ENCODE peak calls at places on chromosomes 11 and 22, in ten cellular contexts. One of them, this sample, is unnamed.

GRCh38 chr11:44315947-44316387 is 6.0 kb upstream of the ALX4 start:
- DNase-seq in hypothalamus: no peak
- DNase-seq in H9: no peak
- DNase-seq in fibroblast of pulmonary artery: no peak
- DNase-seq in HT1080: no peak
- DNase-seq in choroid plexus epithelial cell: no peak
- DNase-seq in midbrain: no peak
- DNase-seq in effector CD8-positive, alpha-beta T cell: no peak
- DNase-seq in stimulated activated naive CD8-positive, alpha-beta T cell treated with anti-CD3 and anti-CD28 coated beads, Interleukin-15, Interleukin-2, amounts not matched to agents 100 U/mL and 50 U/mL, for 24 hours: no peak
- DNase-seq in NCI-H1436: no peak
- DNase-seq in this sample: no peak

GRCh38 chr11:47964546-47964945 is 15.8 kb upstream of the PTPRJ start:
- DNase-seq in midbrain: no peak
- DNase-seq in H9: no peak
- DNase-seq in hypothalamus: no peak
- DNase-seq in effector CD8-positive, alpha-beta T cell: no peak
- DNase-seq in stimulated activated naive CD8-positive, alpha-beta T cell treated with anti-CD3 and anti-CD28 coated beads, Interleukin-15, Interleukin-2, amounts not matched to agents 100 U/mL and 50 U/mL, for 24 hours: no peak
- DNase-seq in NCI-H1436: no peak
- DNase-seq in fibroblast of pulmonary artery: no peak
- DNase-seq in choroid plexus epithelial cell: no peak
- DNase-seq in HT1080: no peak
- DNase-seq in this sample: no peak

GRCh38 chr11:104432526-104432925 is 268.6 kb upstream of the PDGFD start:
- DNase-seq in choroid plexus epithelial cell: no peak
- DNase-seq in fibroblast of pulmonary artery: no peak
- DNase-seq in NCI-H1436: no peak
- DNase-seq in effector CD8-positive, alpha-beta T cell: no peak
- DNase-seq in stimulated activated naive CD8-positive, alpha-beta T cell treated with anti-CD3 and anti-CD28 coated beads, Interleukin-15, Interleukin-2, amounts not matched to agents 100 U/mL and 50 U/mL, for 24 hours: no peak
- DNase-seq in hypothalamus: no peak
- DNase-seq in H9: no peak
- DNase-seq in HT1080: no peak
- DNase-seq in midbrain: no peak
- DNase-seq in this sample: no peak

GRCh38 chr11:76047766-76048165 is 158.5 kb downstream of the WNT11 start:
- DNase-seq in H9: no peak
- DNase-seq in midbrain: no peak
- DNase-seq in NCI-H1436: no peak
- DNase-seq in hypothalamus: no peak
- DNase-seq in stimulated activated naive CD8-positive, alpha-beta T cell treated with anti-CD3 and anti-CD28 coated beads, Interleukin-15, Interleukin-2, amounts not matched to agents 100 U/mL and 50 U/mL, for 24 hours: no peak
- DNase-seq in effector CD8-positive, alpha-beta T cell: no peak
- DNase-seq in choroid plexus epithelial cell: no peak
- DNase-seq in HT1080: no peak
- DNase-seq in fibroblast of pulmonary artery: no peak
- DNase-seq in this sample: no peak

GRCh38 chr11:44319170-44319551 is 9.2 kb upstream of the ALX4 start:
- DNase-seq in hypothalamus: no peak
- DNase-seq in effector CD8-positive, alpha-beta T cell: no peak
- DNase-seq in HT1080: no peak
- DNase-seq in stimulated activated naive CD8-positive, alpha-beta T cell treated with anti-CD3 and anti-CD28 coated beads, Interleukin-15, Interleukin-2, amounts not matched to agents 100 U/mL and 50 U/mL, for 24 hours: no peak
- DNase-seq in fibroblast of pulmonary artery: no peak
- DNase-seq in H9: no peak
- DNase-seq in choroid plexus epithelial cell: no peak
- DNase-seq in midbrain: no peak
- DNase-seq in NCI-H1436: no peak
- DNase-seq in this sample: no peak

GRCh38 chr22:23904855-23905254 is 10.7 kb downstream of the MIF start:
- DNase-seq in HT1080: no peak
- DNase-seq in effector CD8-positive, alpha-beta T cell: no peak
- DNase-seq in H9: no peak
- DNase-seq in fibroblast of pulmonary artery: no peak
- DNase-seq in stimulated activated naive CD8-positive, alpha-beta T cell treated with anti-CD3 and anti-CD28 coated beads, Interleukin-15, Interleukin-2, amounts not matched to agents 100 U/mL and 50 U/mL, for 24 hours: no peak
- DNase-seq in midbrain: peak
- DNase-seq in choroid plexus epithelial cell: no peak
- DNase-seq in NCI-H1436: no peak
- DNase-seq in hypothalamus: peak
- DNase-seq in this sample: no peak

GRCh38 chr22:30598986-30599385 is 7.3 kb upstream of the PES1 start:
- DNase-seq in fibroblast of pulmonary artery: no peak
- DNase-seq in effector CD8-positive, alpha-beta T cell: no peak
- DNase-seq in NCI-H1436: no peak
- DNase-seq in H9: no peak
- DNase-seq in midbrain: no peak
- DNase-seq in hypothalamus: no peak
- DNase-seq in choroid plexus epithelial cell: no peak
- DNase-seq in HT1080: no peak
- DNase-seq in stimulated activated naive CD8-positive, alpha-beta T cell treated with anti-CD3 and anti-CD28 coated beads, Interleukin-15, Interleukin-2, amounts not matched to agents 100 U/mL and 50 U/mL, for 24 hours: no peak
- DNase-seq in this sample: no peak

GRCh38 chr11:77473001-77473800 is 693 bp downstream of the PAK1 start:
- DNase-seq in hypothalamus: peak
- DNase-seq in stimulated activated naive CD8-positive, alpha-beta T cell treated with anti-CD3 and anti-CD28 coated beads, Interleukin-15, Interleukin-2, amounts not matched to agents 100 U/mL and 50 U/mL, for 24 hours: peak
- DNase-seq in NCI-H1436: peak
- DNase-seq in effector CD8-positive, alpha-beta T cell: peak
- DNase-seq in HT1080: no peak
- DNase-seq in H9: peak
- DNase-seq in fibroblast of pulmonary artery: no peak
- DNase-seq in choroid plexus epithelial cell: peak
- DNase-seq in midbrain: peak
- DNase-seq in this sample: peak

GRCh38 chr11:112631333-112631732 is 329.9 kb upstream of the NCAM1 start:
- DNase-seq in fibroblast of pulmonary artery: no peak
- DNase-seq in HT1080: no peak
- DNase-seq in NCI-H1436: no peak
- DNase-seq in effector CD8-positive, alpha-beta T cell: no peak
- DNase-seq in stimulated activated naive CD8-positive, alpha-beta T cell treated with anti-CD3 and anti-CD28 coated beads, Interleukin-15, Interleukin-2, amounts not matched to agents 100 U/mL and 50 U/mL, for 24 hours: no peak
- DNase-seq in choroid plexus epithelial cell: no peak
- DNase-seq in H9: no peak
- DNase-seq in midbrain: peak
- DNase-seq in hypothalamus: no peak
- DNase-seq in this sample: no peak

GRCh38 chr11:4211991-4212390 is 117.4 kb downstream of the RRM1 start:
- DNase-seq in choroid plexus epithelial cell: no peak
- DNase-seq in H9: peak
- DNase-seq in NCI-H1436: no peak
- DNase-seq in effector CD8-positive, alpha-beta T cell: no peak
- DNase-seq in fibroblast of pulmonary artery: no peak
- DNase-seq in HT1080: no peak
- DNase-seq in midbrain: no peak
- DNase-seq in stimulated activated naive CD8-positive, alpha-beta T cell treated with anti-CD3 and anti-CD28 coated beads, Interleukin-15, Interleukin-2, amounts not matched to agents 100 U/mL and 50 U/mL, for 24 hours: no peak
- DNase-seq in hypothalamus: no peak
- DNase-seq in this sample: no peak

GRCh38 chr11:94771390-94771789 is 3.2 kb downstream of the AMOTL1 start:
- DNase-seq in hypothalamus: no peak
- DNase-seq in stimulated activated naive CD8-positive, alpha-beta T cell treated with anti-CD3 and anti-CD28 coated beads, Interleukin-15, Interleukin-2, amounts not matched to agents 100 U/mL and 50 U/mL, for 24 hours: no peak
- DNase-seq in H9: no peak
- DNase-seq in choroid plexus epithelial cell: no peak
- DNase-seq in effector CD8-positive, alpha-beta T cell: no peak
- DNase-seq in NCI-H1436: no peak
- DNase-seq in HT1080: no peak
- DNase-seq in midbrain: no peak
- DNase-seq in fibroblast of pulmonary artery: no peak
- DNase-seq in this sample: no peak

GRCh38 chr22:42365942-42366660 is 66.1 kb downstream of the NFAM1 start:
- DNase-seq in choroid plexus epithelial cell: no peak
- DNase-seq in midbrain: no peak
- DNase-seq in effector CD8-positive, alpha-beta T cell: no peak
- DNase-seq in hypothalamus: peak
- DNase-seq in stimulated activated naive CD8-positive, alpha-beta T cell treated with anti-CD3 and anti-CD28 coated beads, Interleukin-15, Interleukin-2, amounts not matched to agents 100 U/mL and 50 U/mL, for 24 hours: no peak
- DNase-seq in H9: no peak
- DNase-seq in fibroblast of pulmonary artery: no peak
- DNase-seq in HT1080: no peak
- DNase-seq in NCI-H1436: no peak
- DNase-seq in this sample: no peak

GRCh38 chr11:14927146-14927545 is 35.1 kb upstream of the CYP2R1 start:
- DNase-seq in hypothalamus: no peak
- DNase-seq in HT1080: peak
- DNase-seq in midbrain: no peak
- DNase-seq in effector CD8-positive, alpha-beta T cell: no peak
- DNase-seq in H9: no peak
- DNase-seq in fibroblast of pulmonary artery: peak
- DNase-seq in choroid plexus epithelial cell: no peak
- DNase-seq in stimulated activated naive CD8-positive, alpha-beta T cell treated with anti-CD3 and anti-CD28 coated beads, Interleukin-15, Interleukin-2, amounts not matched to agents 100 U/mL and 50 U/mL, for 24 hours: no peak
- DNase-seq in NCI-H1436: no peak
- DNase-seq in this sample: no peak

GRCh38 chr11:117217685-117218084 is 14.2 kb downstream of the PCSK7 start:
- DNase-seq in fibroblast of pulmonary artery: no peak
- DNase-seq in NCI-H1436: no peak
- DNase-seq in HT1080: no peak
- DNase-seq in hypothalamus: no peak
- DNase-seq in H9: no peak
- DNase-seq in stimulated activated naive CD8-positive, alpha-beta T cell treated with anti-CD3 and anti-CD28 coated beads, Interleukin-15, Interleukin-2, amounts not matched to agents 100 U/mL and 50 U/mL, for 24 hours: no peak
- DNase-seq in effector CD8-positive, alpha-beta T cell: no peak
- DNase-seq in choroid plexus epithelial cell: no peak
- DNase-seq in midbrain: no peak
- DNase-seq in this sample: no peak

GRCh38 chr11:12214751-12215150 is 104.4 kb downstream of the MICAL2 start:
- DNase-seq in H9: no peak
- DNase-seq in stimulated activated naive CD8-positive, alpha-beta T cell treated with anti-CD3 and anti-CD28 coated beads, Interleukin-15, Interleukin-2, amounts not matched to agents 100 U/mL and 50 U/mL, for 24 hours: no peak
- DNase-seq in hypothalamus: no peak
- DNase-seq in HT1080: no peak
- DNase-seq in NCI-H1436: no peak
- DNase-seq in effector CD8-positive, alpha-beta T cell: no peak
- DNase-seq in fibroblast of pulmonary artery: peak
- DNase-seq in choroid plexus epithelial cell: peak
- DNase-seq in midbrain: no peak
- DNase-seq in this sample: no peak

GRCh38 chr11:130827697-130828377 is 88.4 kb downstream of the SNX19 start:
- DNase-seq in H9: peak
- DNase-seq in stimulated activated naive CD8-positive, alpha-beta T cell treated with anti-CD3 and anti-CD28 coated beads, Interleukin-15, Interleukin-2, amounts not matched to agents 100 U/mL and 50 U/mL, for 24 hours: peak
- DNase-seq in effector CD8-positive, alpha-beta T cell: no peak
- DNase-seq in choroid plexus epithelial cell: peak
- DNase-seq in fibroblast of pulmonary artery: peak
- DNase-seq in midbrain: no peak
- DNase-seq in HT1080: peak
- DNase-seq in hypothalamus: no peak
- DNase-seq in NCI-H1436: no peak
- DNase-seq in this sample: peak